ENCODE peak calls at places on chromosomes 7 and 10, in eight cellular contexts. One of them, this sample, is unnamed.
A peak's percentile ranks its signal among the peaks of the same experiment; 100 is the strongest.

GRCh38 chr7:44208085-44208484 is 7.3 kb downstream of the YKT6 start:
- DNase-seq in lower lobe of right lung: no peak
- DNase-seq in stomach: no peak
- DNase-seq in thoracic aorta: no peak
- DNase-seq in heart right ventricle: no peak
- DNase-seq in MM.1S: no peak
- DNase-seq in PC-9: no peak
- DNase-seq in HCT116: no peak
- DNase-seq in this sample: no peak

GRCh38 chr10:33032354-33033254 is 74.6 kb upstream of the ITGB1 start:
- DNase-seq in HCT116: peak; percentile 36
- DNase-seq in MM.1S: no peak
- DNase-seq in heart right ventricle: no peak
- DNase-seq in thoracic aorta: no peak
- DNase-seq in lower lobe of right lung: no peak
- DNase-seq in stomach: no peak
- DNase-seq in PC-9: no peak
- DNase-seq in this sample: peak; percentile 67

GRCh38 chr10:118723467-118723866 is 31.3 kb downstream of the CACUL1 start:
- DNase-seq in heart right ventricle: no peak
- DNase-seq in PC-9: no peak
- DNase-seq in HCT116: no peak
- DNase-seq in thoracic aorta: no peak
- DNase-seq in stomach: no peak
- DNase-seq in MM.1S: no peak
- DNase-seq in lower lobe of right lung: no peak
- DNase-seq in this sample: no peak

GRCh38 chr7:139183878-139184338 is 47.1 kb upstream of the UBN2 start:
- DNase-seq in heart right ventricle: no peak
- DNase-seq in HCT116: no peak
- DNase-seq in thoracic aorta: no peak
- DNase-seq in PC-9: no peak
- DNase-seq in stomach: no peak
- DNase-seq in lower lobe of right lung: no peak
- DNase-seq in MM.1S: peak; percentile 48
- DNase-seq in this sample: no peak

GRCh38 chr10:131387018-131387529 is 75.6 kb upstream of the TCERG1L start:
- DNase-seq in MM.1S: no peak
- DNase-seq in HCT116: no peak
- DNase-seq in stomach: no peak
- DNase-seq in heart right ventricle: no peak
- DNase-seq in lower lobe of right lung: no peak
- DNase-seq in PC-9: no peak
- DNase-seq in thoracic aorta: no peak
- DNase-seq in this sample: no peak

GRCh38 chr10:16828114-16828568 is 10.9 kb upstream of the RSU1 start:
- DNase-seq in stomach: peak; percentile 48
- DNase-seq in PC-9: peak; percentile 50
- DNase-seq in MM.1S: peak; percentile 89
- DNase-seq in thoracic aorta: no peak
- DNase-seq in HCT116: peak; percentile 83
- DNase-seq in heart right ventricle: peak; percentile 23
- DNase-seq in lower lobe of right lung: no peak
- DNase-seq in this sample: peak; percentile 36

GRCh38 chr7:157402911-157403534 is 66.2 kb downstream of the DNAJB6 start:
- DNase-seq in heart right ventricle: no peak
- DNase-seq in MM.1S: no peak
- DNase-seq in stomach: no peak
- DNase-seq in thoracic aorta: no peak
- DNase-seq in HCT116: no peak
- DNase-seq in lower lobe of right lung: no peak
- DNase-seq in PC-9: no peak
- DNase-seq in this sample: no peak

GRCh38 chr7:132403465-132404110 is 172.7 kb downstream of the PLXNA4 start:
- DNase-seq in stomach: no peak
- DNase-seq in thoracic aorta: no peak
- DNase-seq in PC-9: no peak
- DNase-seq in MM.1S: no peak
- DNase-seq in HCT116: no peak
- DNase-seq in heart right ventricle: no peak
- DNase-seq in lower lobe of right lung: no peak
- DNase-seq in this sample: no peak

GRCh38 chr7:12401538-12402364 is 1.9 kb downstream of the VWDE start:
- DNase-seq in thoracic aorta: no peak
- DNase-seq in lower lobe of right lung: no peak
- DNase-seq in HCT116: no peak
- DNase-seq in MM.1S: no peak
- DNase-seq in heart right ventricle: no peak
- DNase-seq in stomach: no peak
- DNase-seq in PC-9: no peak
- DNase-seq in this sample: no peak

GRCh38 chr7:118175751-118176150 is 8.2 kb upstream of the LSM8 start:
- DNase-seq in lower lobe of right lung: no peak
- DNase-seq in MM.1S: no peak
- DNase-seq in stomach: no peak
- DNase-seq in PC-9: no peak
- DNase-seq in HCT116: no peak
- DNase-seq in thoracic aorta: no peak
- DNase-seq in heart right ventricle: no peak
- DNase-seq in this sample: peak; percentile 13

GRCh38 chr10:19985745-19986144 is 169.5 kb downstream of the PLXDC2 start:
- DNase-seq in stomach: no peak
- DNase-seq in MM.1S: no peak
- DNase-seq in PC-9: no peak
- DNase-seq in thoracic aorta: no peak
- DNase-seq in heart right ventricle: no peak
- DNase-seq in HCT116: no peak
- DNase-seq in lower lobe of right lung: no peak
- DNase-seq in this sample: no peak

GRCh38 chr7:2231992-2232765 is 566 bp downstream of the MAD1L1 start:
- DNase-seq in lower lobe of right lung: no peak
- DNase-seq in thoracic aorta: no peak
- DNase-seq in stomach: no peak
- DNase-seq in PC-9: peak; percentile 34
- DNase-seq in MM.1S: peak; percentile 20
- DNase-seq in HCT116: no peak
- DNase-seq in heart right ventricle: no peak
- DNase-seq in this sample: no peak

GRCh38 chr10:133278577-133279265 is 2.1 kb upstream of the ADAM8 start:
- DNase-seq in stomach: peak; percentile 82
- DNase-seq in PC-9: peak; percentile 91
- DNase-seq in MM.1S: peak; percentile 91
- DNase-seq in heart right ventricle: no peak
- DNase-seq in HCT116: no peak
- DNase-seq in thoracic aorta: no peak
- DNase-seq in lower lobe of right lung: peak; percentile 83
- DNase-seq in this sample: peak; percentile 71

GRCh38 chr7:43565786-43566185 is 17.1 kb upstream of the STK17A start:
- DNase-seq in stomach: no peak
- DNase-seq in PC-9: no peak
- DNase-seq in HCT116: no peak
- DNase-seq in lower lobe of right lung: no peak
- DNase-seq in MM.1S: no peak
- DNase-seq in thoracic aorta: no peak
- DNase-seq in heart right ventricle: no peak
- DNase-seq in this sample: no peak

GRCh38 chr10:131022369-131022768 is 289.2 kb downstream of the TCERG1L start:
- DNase-seq in HCT116: no peak
- DNase-seq in PC-9: no peak
- DNase-seq in lower lobe of right lung: no peak
- DNase-seq in thoracic aorta: no peak
- DNase-seq in heart right ventricle: no peak
- DNase-seq in stomach: no peak
- DNase-seq in MM.1S: no peak
- DNase-seq in this sample: no peak

GRCh38 chr10:116886772-116887171 is 37.5 kb downstream of the ENO4 start:
- DNase-seq in heart right ventricle: no peak
- DNase-seq in HCT116: no peak
- DNase-seq in thoracic aorta: no peak
- DNase-seq in PC-9: no peak
- DNase-seq in lower lobe of right lung: no peak
- DNase-seq in MM.1S: no peak
- DNase-seq in stomach: no peak
- DNase-seq in this sample: no peak

GRCh38 chr7:28988091-28988490 is 30.0 kb upstream of the TRIL start:
- DNase-seq in heart right ventricle: no peak
- DNase-seq in stomach: no peak
- DNase-seq in lower lobe of right lung: no peak
- DNase-seq in PC-9: no peak
- DNase-seq in HCT116: no peak
- DNase-seq in thoracic aorta: no peak
- DNase-seq in MM.1S: no peak
- DNase-seq in this sample: no peak

GRCh38 chr7:28984219-28984618 is 26.1 kb upstream of the TRIL start:
- DNase-seq in heart right ventricle: no peak
- DNase-seq in thoracic aorta: no peak
- DNase-seq in MM.1S: no peak
- DNase-seq in stomach: no peak
- DNase-seq in HCT116: no peak
- DNase-seq in PC-9: no peak
- DNase-seq in lower lobe of right lung: peak; percentile 53
- DNase-seq in this sample: no peak

GRCh38 chr7:28984631-28985030 is 26.5 kb upstream of the TRIL start:
- DNase-seq in HCT116: no peak
- DNase-seq in heart right ventricle: peak; percentile 40
- DNase-seq in MM.1S: no peak
- DNase-seq in PC-9: no peak
- DNase-seq in thoracic aorta: no peak
- DNase-seq in stomach: peak; percentile 44
- DNase-seq in lower lobe of right lung: peak; percentile 53
- DNase-seq in this sample: no peak

GRCh38 chr7:28986723-28987122 is 28.6 kb upstream of the TRIL start:
- DNase-seq in PC-9: no peak
- DNase-seq in MM.1S: no peak
- DNase-seq in heart right ventricle: no peak
- DNase-seq in lower lobe of right lung: no peak
- DNase-seq in HCT116: no peak
- DNase-seq in stomach: no peak
- DNase-seq in thoracic aorta: no peak
- DNase-seq in this sample: no peak

GRCh38 chr7:28986028-28986427 is 27.9 kb upstream of the TRIL start:
- DNase-seq in PC-9: no peak
- DNase-seq in thoracic aorta: no peak
- DNase-seq in lower lobe of right lung: peak; percentile 69
- DNase-seq in HCT116: no peak
- DNase-seq in heart right ventricle: no peak
- DNase-seq in stomach: peak; percentile 77
- DNase-seq in MM.1S: no peak
- DNase-seq in this sample: no peak
- H3K27ac ChIP-seq in PC-9: no peak overlapping the region
- H3K27ac ChIP-seq in thoracic aorta: no peak overlapping the region
- H3K27ac ChIP-seq in lower lobe of right lung: peak overlapping the region; percentile 14
- H3K27ac ChIP-seq in HCT116: no peak overlapping the region
- H3K27ac ChIP-seq in heart right ventricle: peak overlapping the region; percentile 56
- H3K27ac ChIP-seq in stomach: peak overlapping the region; percentile 86
- H3K27ac ChIP-seq in MM.1S: no peak overlapping the region
- H3K27ac ChIP-seq in this sample: no peak overlapping the region

GRCh38 chr10:3850999-3851937 is 66.3 kb upstream of the KLF6 start:
- DNase-seq in heart right ventricle: no peak
- DNase-seq in PC-9: no peak
- DNase-seq in MM.1S: no peak
- DNase-seq in stomach: no peak
- DNase-seq in HCT116: peak; percentile 43
- DNase-seq in lower lobe of right lung: no peak
- DNase-seq in thoracic aorta: no peak
- DNase-seq in this sample: peak; percentile 97
- H3K4me1 ChIP-seq in heart right ventricle: peaks cover 23% of the 10 kb centered on the region
- H3K4me1 ChIP-seq in PC-9: peaks cover 28% of the 10 kb centered on the region
- H3K4me1 ChIP-seq in MM.1S: peaks cover 16% of the 10 kb centered on the region
- H3K4me1 ChIP-seq in stomach: peaks cover 27% of the 10 kb centered on the region
- H3K4me1 ChIP-seq in HCT116: peaks cover 37% of the 10 kb centered on the region
- H3K4me1 ChIP-seq in lower lobe of right lung: peaks cover 47% of the 10 kb centered on the region
- H3K4me1 ChIP-seq in thoracic aorta: peaks cover 19% of the 10 kb centered on the region
- H3K4me1 ChIP-seq in this sample: peaks cover 44% of the 10 kb centered on the region

DNA sequence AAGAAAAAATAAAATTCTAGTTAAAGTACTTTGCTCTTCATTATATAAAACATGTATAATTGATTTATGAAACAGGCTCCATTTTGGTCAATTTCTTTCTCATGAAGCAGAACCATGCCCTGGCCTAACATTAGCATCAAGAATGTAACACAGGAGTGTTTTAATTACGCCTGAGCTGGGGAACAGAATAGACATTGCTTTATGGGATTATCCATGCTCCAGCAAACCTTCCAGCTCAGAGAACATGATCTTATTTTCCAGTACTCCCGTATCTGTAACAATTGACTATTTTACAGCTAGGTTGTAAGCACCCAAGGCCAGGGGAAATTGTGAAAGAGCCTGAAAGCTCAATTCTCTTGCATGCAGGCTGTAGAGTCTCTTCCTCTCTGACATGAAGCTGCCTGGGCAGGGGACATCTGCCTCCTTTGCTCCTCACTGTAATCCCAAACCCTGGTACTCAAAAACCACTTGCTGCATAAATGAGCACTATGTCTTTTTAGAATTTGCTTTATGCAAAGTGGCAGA is 30.8 kb upstream of the CRYGN start:
- DNase-seq in MM.1S: no peak
- DNase-seq in PC-9: no peak
- DNase-seq in heart right ventricle: no peak
- DNase-seq in lower lobe of right lung: no peak
- DNase-seq in thoracic aorta: no peak
- DNase-seq in HCT116: no peak
- DNase-seq in stomach: no peak
- DNase-seq in this sample: no peak
- H3K27ac ChIP-seq in MM.1S: peak overlapping the region; percentile 69
- H3K27ac ChIP-seq in PC-9: no peak overlapping the region
- H3K27ac ChIP-seq in heart right ventricle: no peak overlapping the region
- H3K27ac ChIP-seq in lower lobe of right lung: no peak overlapping the region
- H3K27ac ChIP-seq in thoracic aorta: no peak overlapping the region
- H3K27ac ChIP-seq in HCT116: no peak overlapping the region
- H3K27ac ChIP-seq in stomach: no peak overlapping the region
- H3K27ac ChIP-seq in this sample: no peak overlapping the region

GRCh38 chr10:63430999-63431356 is 34.8 kb downstream of the JMJD1C start:
- DNase-seq in stomach: no peak
- DNase-seq in PC-9: no peak
- DNase-seq in lower lobe of right lung: no peak
- DNase-seq in HCT116: no peak
- DNase-seq in MM.1S: no peak
- DNase-seq in heart right ventricle: no peak
- DNase-seq in thoracic aorta: no peak
- DNase-seq in this sample: no peak

GRCh38 chr10:63429280-63429679 is 36.5 kb downstream of the JMJD1C start:
- DNase-seq in HCT116: no peak
- DNase-seq in lower lobe of right lung: no peak
- DNase-seq in MM.1S: no peak
- DNase-seq in thoracic aorta: no peak
- DNase-seq in PC-9: no peak
- DNase-seq in heart right ventricle: no peak
- DNase-seq in stomach: no peak
- DNase-seq in this sample: peak; percentile 45

GRCh38 chr10:63430091-63430998 is 35.4 kb downstream of the JMJD1C start:
- DNase-seq in stomach: no peak
- DNase-seq in HCT116: peak; percentile 3
- DNase-seq in MM.1S: no peak
- DNase-seq in thoracic aorta: no peak
- DNase-seq in lower lobe of right lung: no peak
- DNase-seq in heart right ventricle: no peak
- DNase-seq in PC-9: no peak
- DNase-seq in this sample: peak; percentile 88

GRCh38 chr10:63434866-63435854 is 30.6 kb downstream of the JMJD1C start:
- DNase-seq in heart right ventricle: no peak
- DNase-seq in HCT116: no peak
- DNase-seq in lower lobe of right lung: no peak
- DNase-seq in thoracic aorta: no peak
- DNase-seq in MM.1S: no peak
- DNase-seq in stomach: no peak
- DNase-seq in PC-9: no peak
- DNase-seq in this sample: peak; percentile 45

GRCh38 chr10:63431962-63432797 is 33.6 kb downstream of the JMJD1C start:
- DNase-seq in heart right ventricle: no peak
- DNase-seq in thoracic aorta: no peak
- DNase-seq in lower lobe of right lung: no peak
- DNase-seq in MM.1S: no peak
- DNase-seq in PC-9: no peak
- DNase-seq in HCT116: no peak
- DNase-seq in stomach: no peak
- DNase-seq in this sample: peak; percentile 67
- H3K4me1 ChIP-seq in heart right ventricle: peaks cover 30% of the 10 kb centered on the region
- H3K4me1 ChIP-seq in thoracic aorta: peaks cover 22% of the 10 kb centered on the region
- H3K4me1 ChIP-seq in lower lobe of right lung: peaks cover 54% of the 10 kb centered on the region
- H3K4me1 ChIP-seq in MM.1S: no peaks in the 10 kb centered on the region
- H3K4me1 ChIP-seq in PC-9: peaks cover 13% of the 10 kb centered on the region
- H3K4me1 ChIP-seq in HCT116: peaks cover 6% of the 10 kb centered on the region
- H3K4me1 ChIP-seq in stomach: peaks cover 20% of the 10 kb centered on the region
- H3K4me1 ChIP-seq in this sample: peaks cover 56% of the 10 kb centered on the region

This sample was measured in foreskin keratinocyte.